ENCODE peak calls at places on chromosomes 1 and 21, in five cellular contexts. B, Q, E, W and Y are unnamed samples.

GRCh38 chr1:29708381-29708780 is 472.1 kb downstream of the PTPRU start:
- DNase-seq in E (no peak), W (no peak), Q (no peak), B (no peak), Y (no peak)

GRCh38 chr1:201982082-201982922 is at the start of gene RNPEP:
- DNase-seq in E (peak; percentile 69), Q (peak; percentile 50), W (peak; percentile 75), B (peak; percentile 78), Y (peak; percentile 85)

GRCh38 chr1:186424539-186424938 is 36.4 kb downstream of the PDC start:
- DNase-seq in E (no peak), W (no peak), Q (no peak), B (peak; percentile 34), Y (peak; percentile 25)

GRCh38 chr1:43073490-43074230 is 98.4 kb downstream of the EBNA1BP2 start:
- DNase-seq in E (peak; percentile 78), W (peak; percentile 84), B (peak; percentile 76), Q (peak; percentile 65), Y (peak; percentile 90)

GRCh38 chr1:21278208-21278861 is 11.9 kb downstream of the ECE1 start:
- DNase-seq in B (peak; percentile 71), W (no peak), Q (no peak), E (peak; percentile 91), Y (no peak)

GRCh38 chr1:60132985-60133673 is 59.6 kb upstream of the C1orf87 start:
- DNase-seq in Q (no peak), W (no peak), B (no peak), E (no peak), Y (peak; percentile 11)

GRCh38 chr1:151704246-151704645 is 12.4 kb downstream of the CELF3 start:
- DNase-seq in Q (no peak), E (no peak), B (no peak), W (no peak), Y (no peak)

GRCh38 chr1:219710529-219711194 is 97.8 kb upstream of the ZC3H11B start:
- DNase-seq in Q (no peak), E (no peak), W (peak; percentile 45), B (no peak), Y (no peak)

GRCh38 chr1:160761886-160762285 is 22.8 kb downstream of the SLAMF7 start:
- DNase-seq in E (no peak), W (peak; percentile 32), B (no peak), Q (no peak), Y (no peak)

GRCh38 chr21:33025471-33026298 is at the start of gene OLIG2:
- DNase-seq in B (no peak), W (no peak), Q (peak; percentile 94), E (peak; percentile 91), Y (no peak)

GRCh38 chr1:89671775-89672488 is 39.0 kb downstream of the LRRC8C start:
- DNase-seq in B (no peak), Q (no peak), E (no peak), W (peak; percentile 56), Y (no peak)

GRCh38 chr1:196462101-196462500 is 146.1 kb downstream of the KCNT2 start:
- DNase-seq in Q (no peak), E (no peak), W (peak; percentile 33), B (no peak), Y (no peak)

GRCh38 chr1:30134466-30135217 is 588.7 kb downstream of the MATN1 start:
- DNase-seq in W (no peak), B (no peak), Q (no peak), E (peak; percentile 33), Y (no peak)

GRCh38 chr21:38925923-38926322 is 120.2 kb downstream of the ETS2 start:
- DNase-seq in W (peak; percentile 79), E (no peak), Q (no peak), B (peak; percentile 71), Y (peak; percentile 81)